ENCODE peak calls at places on chromosomes 3 and 15, in six cellular contexts. One of them, this sample, is unnamed.

GRCh38 chr15:71186267-71186666 is 71.0 kb downstream of the THSD4 start:
- DNase-seq in GM12878: no peak
- DNase-seq in A549: no peak
- DNase-seq in SK-N-SH: no peak
- DNase-seq in H1: no peak
- DNase-seq in K562: no peak
- DNase-seq in this sample: no peak

GRCh38 chr3:121781611-121782010 is 32.1 kb upstream of the GOLGB1 start:
- DNase-seq in GM12878: no peak
- DNase-seq in A549: no peak
- DNase-seq in SK-N-SH: no peak
- DNase-seq in H1: no peak
- DNase-seq in K562: no peak
- DNase-seq in this sample: no peak

GRCh38 chr3:185409957-185410356 is 47.0 kb downstream of the MAP3K13 start:
- DNase-seq in GM12878: no peak
- DNase-seq in A549: no peak
- DNase-seq in SK-N-SH: no peak
- DNase-seq in H1: no peak
- DNase-seq in K562: no peak
- DNase-seq in this sample: peak

GRCh38 chr3:23712656-23713559 is 92.8 kb upstream of the UBE2E1 start:
- DNase-seq in GM12878: no peak
- DNase-seq in A549: peak
- DNase-seq in SK-N-SH: peak
- DNase-seq in H1: peak
- DNase-seq in K562: no peak
- DNase-seq in this sample: peak

GRCh38 chr3:48280883-48281282 is 40.0 kb downstream of the ZNF589 start:
- DNase-seq in GM12878: no peak
- DNase-seq in A549: no peak
- DNase-seq in SK-N-SH: no peak
- DNase-seq in H1: no peak
- DNase-seq in K562: no peak
- DNase-seq in this sample: no peak

GRCh38 chr3:86239956-86240355 is 751.0 kb downstream of the VGLL3 start:
- DNase-seq in GM12878: no peak
- DNase-seq in A549: no peak
- DNase-seq in SK-N-SH: no peak
- DNase-seq in H1: no peak
- DNase-seq in K562: no peak
- DNase-seq in this sample: no peak

GRCh38 chr15:42921049-42921731 is 612 bp upstream of the TTBK2 start:
- DNase-seq in GM12878: no peak
- DNase-seq in A549: no peak
- DNase-seq in SK-N-SH: peak
- DNase-seq in H1: no peak
- DNase-seq in K562: no peak
- DNase-seq in this sample: no peak

GRCh38 chr15:77574521-77575202 is 58.0 kb downstream of the LINGO1 start:
- DNase-seq in GM12878: no peak
- DNase-seq in A549: no peak
- DNase-seq in SK-N-SH: no peak
- DNase-seq in H1: no peak
- DNase-seq in K562: no peak
- DNase-seq in this sample: no peak

GRCh38 chr15:38389924-38390542 is 63.9 kb upstream of the FAM98B start:
- DNase-seq in GM12878: peak
- DNase-seq in A549: peak
- DNase-seq in SK-N-SH: peak
- DNase-seq in H1: peak
- DNase-seq in K562: peak
- DNase-seq in this sample: peak

GRCh38 chr3:174097686-174098085 is 700.1 kb downstream of the NLGN1 start:
- DNase-seq in GM12878: no peak
- DNase-seq in A549: no peak
- DNase-seq in SK-N-SH: no peak
- DNase-seq in H1: no peak
- DNase-seq in K562: no peak
- DNase-seq in this sample: no peak

GRCh38 chr3:57820479-57820878 is 64.4 kb downstream of the SLMAP start:
- DNase-seq in GM12878: no peak
- DNase-seq in A549: no peak
- DNase-seq in SK-N-SH: no peak
- DNase-seq in H1: no peak
- DNase-seq in K562: no peak
- DNase-seq in this sample: no peak

GRCh38 chr15:76172782-76173181 is 113.0 kb downstream of the TMEM266 start:
- DNase-seq in GM12878: no peak
- DNase-seq in A549: no peak
- DNase-seq in SK-N-SH: no peak
- DNase-seq in H1: no peak
- DNase-seq in K562: no peak
- DNase-seq in this sample: no peak

GRCh38 chr15:44261007-44261706 is 27.4 kb upstream of the GOLM2 start:
- DNase-seq in GM12878: no peak
- DNase-seq in A549: peak
- DNase-seq in SK-N-SH: no peak
- DNase-seq in H1: peak
- DNase-seq in K562: no peak
- DNase-seq in this sample: peak

GRCh38 chr3:50971487-50971924 is 296.8 kb downstream of the DOCK3 start:
- DNase-seq in GM12878: no peak
- DNase-seq in A549: peak
- DNase-seq in SK-N-SH: peak
- DNase-seq in H1: peak
- DNase-seq in K562: peak
- DNase-seq in this sample: peak

GRCh38 chr15:99130314-99130713 is 25.4 kb downstream of the SYNM start:
- DNase-seq in GM12878: no peak
- DNase-seq in A549: no peak
- DNase-seq in SK-N-SH: no peak
- DNase-seq in H1: no peak
- DNase-seq in K562: no peak
- DNase-seq in this sample: no peak

GRCh38 chr15:45635191-45635638 is 386 bp downstream of the SQOR start:
- DNase-seq in GM12878: no peak
- DNase-seq in A549: peak
- DNase-seq in SK-N-SH: peak
- DNase-seq in H1: no peak
- DNase-seq in K562: no peak
- DNase-seq in this sample: peak

GRCh38 chr15:53831907-53832793 is 72.7 kb upstream of the WDR72 start:
- DNase-seq in GM12878: no peak
- DNase-seq in A549: peak
- DNase-seq in SK-N-SH: no peak
- DNase-seq in H1: no peak
- DNase-seq in K562: no peak
- DNase-seq in this sample: no peak

GRCh38 chr3:66823010-66823399 is 175.1 kb upstream of the KBTBD8 start:
- DNase-seq in GM12878: no peak
- DNase-seq in A549: no peak
- DNase-seq in SK-N-SH: no peak
- DNase-seq in H1: no peak
- DNase-seq in K562: no peak
- DNase-seq in this sample: no peak

GRCh38 chr3:66819993-66820501 is 178.1 kb upstream of the KBTBD8 start:
- DNase-seq in GM12878: no peak
- DNase-seq in A549: no peak
- DNase-seq in SK-N-SH: no peak
- DNase-seq in H1: no peak
- DNase-seq in K562: no peak
- DNase-seq in this sample: no peak

GRCh38 chr3:66824450-66824849 is 173.7 kb upstream of the KBTBD8 start:
- DNase-seq in GM12878: no peak
- DNase-seq in A549: no peak
- DNase-seq in SK-N-SH: no peak
- DNase-seq in H1: no peak
- DNase-seq in K562: no peak
- DNase-seq in this sample: no peak

GRCh38 chr3:66823532-66823931 is 174.6 kb upstream of the KBTBD8 start:
- DNase-seq in GM12878: no peak
- DNase-seq in A549: no peak
- DNase-seq in SK-N-SH: no peak
- DNase-seq in H1: no peak
- DNase-seq in K562: no peak
- DNase-seq in this sample: no peak

GRCh38 chr3:66822059-66823009 is 175.8 kb upstream of the KBTBD8 start:
- DNase-seq in GM12878: peak
- DNase-seq in A549: peak
- DNase-seq in SK-N-SH: peak
- DNase-seq in H1: peak
- DNase-seq in K562: peak
- DNase-seq in this sample: peak
- TF ChIP-seq USF2 in GM12878: no peak
- TF ChIP-seq USF2 in A549: no peak
- TF ChIP-seq USF2 in SK-N-SH: no peak
- TF ChIP-seq USF2 in H1: no peak
- TF ChIP-seq USF2 in K562: no peak
- TF ChIP-seq USF2 in this sample: no peak

GRCh38 chr3:14947886-14948608 is 664 bp downstream of the NR2C2 start:
- DNase-seq in GM12878: peak
- DNase-seq in A549: peak
- DNase-seq in SK-N-SH: peak
- DNase-seq in H1: peak
- DNase-seq in K562: peak
- DNase-seq in this sample: peak

GRCh38 chr3:14948609-14949038 is 1.2 kb downstream of the NR2C2 start:
- DNase-seq in GM12878: no peak
- DNase-seq in A549: peak
- DNase-seq in SK-N-SH: no peak
- DNase-seq in H1: no peak
- DNase-seq in K562: no peak
- DNase-seq in this sample: no peak

GRCh38 chr3:14947105-14947885 is at the start of gene NR2C2:
- DNase-seq in GM12878: no peak
- DNase-seq in A549: peak
- DNase-seq in SK-N-SH: peak
- DNase-seq in H1: peak
- DNase-seq in K562: peak
- DNase-seq in this sample: peak

GRCh38 chr3:14949126-14949525 is 1.7 kb downstream of the NR2C2 start:
- DNase-seq in GM12878: no peak
- DNase-seq in A549: no peak
- DNase-seq in SK-N-SH: no peak
- DNase-seq in H1: no peak
- DNase-seq in K562: no peak
- DNase-seq in this sample: no peak

DNA sequence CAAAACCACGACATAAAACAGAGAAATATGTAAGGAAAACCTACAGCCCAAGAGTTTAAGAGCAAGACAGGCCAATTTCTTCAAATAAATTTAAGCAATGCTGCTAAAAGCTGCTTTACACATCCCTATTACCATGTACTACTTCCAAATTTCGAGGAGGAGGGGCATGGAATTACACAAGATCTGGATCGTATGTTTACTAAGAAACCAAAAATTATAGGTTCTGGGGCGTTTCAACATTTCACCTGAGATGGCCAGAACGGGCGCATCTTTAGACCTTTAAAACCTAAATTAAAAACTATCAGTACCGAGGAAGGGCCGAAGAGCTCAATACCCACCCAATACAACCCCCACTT is 656 bp upstream of the NR2C2 start:
- DNase-seq in GM12878: no peak
- DNase-seq in A549: no peak
- DNase-seq in SK-N-SH: no peak
- DNase-seq in H1: no peak
- DNase-seq in K562: no peak
- DNase-seq in this sample: no peak
- TF ChIP-seq USF2 in GM12878: no peak
- TF ChIP-seq USF2 in A549: no peak
- TF ChIP-seq USF2 in SK-N-SH: no peak
- TF ChIP-seq USF2 in H1: no peak
- TF ChIP-seq USF2 in K562: no peak
- TF ChIP-seq USF2 in this sample: no peak

GRCh38 chr3:59432676-59433075 is 382.9 kb upstream of the CFAP20DC start:
- DNase-seq in GM12878: no peak
- DNase-seq in A549: no peak
- DNase-seq in SK-N-SH: no peak
- DNase-seq in H1: no peak
- DNase-seq in K562: no peak
- DNase-seq in this sample: no peak
- TF ChIP-seq USF2 in GM12878: no peak
- TF ChIP-seq USF2 in A549: no peak
- TF ChIP-seq USF2 in SK-N-SH: no peak
- TF ChIP-seq USF2 in H1: no peak
- TF ChIP-seq USF2 in K562: no peak
- TF ChIP-seq USF2 in this sample: no peak

GRCh38 chr3:38006445-38006995 is 15.9 kb downstream of the VILL start:
- DNase-seq in GM12878: no peak
- DNase-seq in A549: no peak
- DNase-seq in SK-N-SH: no peak
- DNase-seq in H1: no peak
- DNase-seq in K562: no peak
- DNase-seq in this sample: no peak
- TF ChIP-seq USF2 in GM12878: no peak
- TF ChIP-seq USF2 in A549: no peak
- TF ChIP-seq USF2 in SK-N-SH: no peak
- TF ChIP-seq USF2 in H1: no peak
- TF ChIP-seq USF2 in K562: no peak
- TF ChIP-seq USF2 in this sample: no peak

GRCh38 chr3:64188810-64189560 is 36.3 kb downstream of the PRICKLE2 start:
- DNase-seq in GM12878: no peak
- DNase-seq in A549: peak
- DNase-seq in SK-N-SH: no peak
- DNase-seq in H1: no peak
- DNase-seq in K562: no peak
- DNase-seq in this sample: no peak
- TF ChIP-seq USF2 in GM12878: no peak
- TF ChIP-seq USF2 in A549: no peak
- TF ChIP-seq USF2 in SK-N-SH: no peak
- TF ChIP-seq USF2 in H1: no peak
- TF ChIP-seq USF2 in K562: no peak
- TF ChIP-seq USF2 in this sample: no peak

DNA sequence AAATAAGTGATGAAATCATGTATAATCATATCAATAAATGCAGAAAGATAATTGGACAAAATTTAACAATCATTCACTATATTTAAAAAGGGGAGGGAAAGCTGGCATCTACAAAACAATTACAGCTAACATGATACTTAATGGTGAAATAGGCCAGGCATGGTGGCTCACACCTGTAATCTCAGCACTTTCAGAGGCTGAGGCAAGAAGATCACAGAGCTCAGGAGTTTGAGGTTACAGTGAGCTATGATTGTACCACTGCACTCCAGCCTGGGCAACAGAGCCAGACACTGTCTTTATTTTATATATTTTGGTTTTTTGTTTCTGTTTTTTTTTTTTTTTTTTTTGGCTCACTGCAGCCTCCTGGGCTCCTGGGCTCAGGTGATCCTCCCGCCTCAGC is 12.1 kb downstream of the EDC3 start:
- DNase-seq in GM12878: no peak
- DNase-seq in A549: no peak
- DNase-seq in SK-N-SH: no peak
- DNase-seq in H1: no peak
- DNase-seq in K562: no peak
- DNase-seq in this sample: no peak
- TF ChIP-seq USF2 in GM12878: no peak
- TF ChIP-seq USF2 in A549: no peak
- TF ChIP-seq USF2 in SK-N-SH: no peak
- TF ChIP-seq USF2 in H1: no peak
- TF ChIP-seq USF2 in K562: no peak
- TF ChIP-seq USF2 in this sample: no peak